ENCODE peak calls at places on chromosome 11, in six cellular contexts. S is adrenal gland, I is spleen, Q is K562, Z is uterus, C is A549. L is an unnamed sample.

GRCh38 chr11:83691387-83692088 is 405.4 kb upstream of the CCDC90B start:
- DNase-seq in S (no peak), I (no peak), Q (no peak), Z (peak; percentile 21), C (no peak), L (no peak)

GRCh38 chr11:60919956-60920355 is 4.3 kb upstream of the TMEM132A start:
- DNase-seq in S (no peak), I (no peak), Q (no peak), Z (no peak), C (no peak), L (no peak)

GRCh38 chr11:73478737-73479347 is 102.6 kb downstream of the RELT start:
- DNase-seq in S (no peak), I (no peak), Q (peak; percentile 31), Z (no peak), C (peak; percentile 51), L (no peak)

GRCh38 chr11:55795256-55795655 is at the start of gene OR5D14:
- DNase-seq in S (no peak), I (no peak), Q (no peak), Z (no peak), C (no peak), L (no peak)

GRCh38 chr11:94832604-94833238 is 64.6 kb downstream of the AMOTL1 start:
- DNase-seq in S (no peak), I (no peak), Q (no peak), Z (no peak), C (no peak), L (no peak)

GRCh38 chr11:35746356-35747153 is 84.0 kb downstream of the TRIM44 start:
- DNase-seq in S (no peak), I (no peak), Q (no peak), Z (no peak), C (no peak), L (peak; percentile 20)

GRCh38 chr11:95150977-95151684 is 61.5 kb downstream of the ENDOD1 start:
- DNase-seq in S (peak; percentile 92), I (peak; percentile 97), Q (peak; percentile 87), Z (peak; percentile 92), C (peak; percentile 86), L (peak; percentile 98)

GRCh38 chr11:6557761-6558674 is 45.4 kb downstream of the RRP8 start:
- DNase-seq in S (no peak), I (peak; percentile 53), Q (no peak), Z (no peak), C (no peak), L (no peak)

GRCh38 chr11:57324154-57324885 is 432 bp downstream of the TNKS1BP1 start:
- DNase-seq in S (peak; percentile 62), I (peak; percentile 89), Q (peak; percentile 55), Z (peak; percentile 60), C (peak; percentile 52), L (peak; percentile 69)

GRCh38 chr11:125315088-125315740 is 150.7 kb downstream of the PKNOX2 start:
- DNase-seq in S (no peak), I (no peak), Q (no peak), Z (peak; percentile 66), C (no peak), L (no peak)

GRCh38 chr11:57883630-57884029 is 122.0 kb downstream of the CTNND1 start:
- DNase-seq in S (no peak), I (no peak), Q (no peak), Z (no peak), C (no peak), L (no peak)

GRCh38 chr11:102138677-102139076 is 28.4 kb downstream of the YAP1 start:
- DNase-seq in S (no peak), I (no peak), Q (no peak), Z (no peak), C (no peak), L (no peak)

GRCh38 chr11:74679513-74679865 is 51.7 kb downstream of the CHRDL2 start:
- DNase-seq in S (no peak), I (peak; percentile 57), Q (no peak), Z (no peak), C (no peak), L (no peak)

GRCh38 chr11:73652856-73653559 is 6.6 kb downstream of the PLEKHB1 start:
- DNase-seq in S (no peak), I (no peak), Q (no peak), Z (no peak), C (no peak), L (no peak)

GRCh38 chr11:71490044-71490730 is 36.9 kb upstream of the KRTAP5-7 start:
- DNase-seq in S (no peak), I (no peak), Q (no peak), Z (peak; percentile 8), C (no peak), L (no peak)

GRCh38 chr11:83816572-83817187 is 530.5 kb upstream of the CCDC90B start:
- DNase-seq in S (no peak), I (no peak), Q (peak; percentile 6), Z (no peak), C (peak; percentile 12), L (peak; percentile 20)

GRCh38 chr11:14054708-14055107 is 92.2 kb downstream of the SPON1 start:
- DNase-seq in S (no peak), I (no peak), Q (no peak), Z (peak; percentile 63), C (no peak), L (no peak)

GRCh38 chr11:119478711-119479285 is 55.8 kb upstream of the THY1 start:
- DNase-seq in S (no peak), I (no peak), Q (no peak), Z (no peak), C (no peak), L (no peak)

GRCh38 chr11:44709281-44709562 is 17.5 kb upstream of the TSPAN18 start:
- DNase-seq in S (peak; percentile 41), I (peak; percentile 62), Q (no peak), Z (no peak), C (no peak), L (no peak)

GRCh38 chr11:33268945-33269567 is 11.9 kb downstream of the HIPK3 start:
- DNase-seq in S (no peak), I (no peak), Q (no peak), Z (no peak), C (no peak), L (no peak)

GRCh38 chr11:128725630-128726461 is 32.0 kb downstream of the FLI1 start:
- DNase-seq in S (no peak), I (peak; percentile 80), Q (no peak), Z (no peak), C (no peak), L (no peak)

GRCh38 chr11:121391914-121392313 is 60.2 kb upstream of the SORL1 start:
- DNase-seq in S (no peak), I (no peak), Q (peak; percentile 0), Z (no peak), C (peak; percentile 39), L (peak; percentile 32)

GRCh38 chr11:112620621-112621394 is 340.4 kb upstream of the NCAM1 start:
- DNase-seq in S (no peak), I (no peak), Q (no peak), Z (no peak), C (no peak), L (no peak)

GRCh38 chr11:9137293-9138132 is 46.1 kb upstream of the SCUBE2 start:
- DNase-seq in S (peak; percentile 79), I (peak; percentile 88), Q (peak; percentile 78), Z (peak; percentile 78), C (peak; percentile 74), L (peak; percentile 53)

GRCh38 chr11:128392259-128392658 is 195.1 kb downstream of the ETS1 start:
- DNase-seq in S (no peak), I (no peak), Q (no peak), Z (no peak), C (no peak), L (no peak)

GRCh38 chr11:48049036-48049435 is 68.7 kb downstream of the PTPRJ start:
- DNase-seq in S (no peak), I (peak; percentile 28), Q (no peak), Z (no peak), C (no peak), L (no peak)

GRCh38 chr11:27976262-27976661 is 131.7 kb downstream of the KIF18A start:
- DNase-seq in S (no peak), I (no peak), Q (no peak), Z (no peak), C (no peak), L (no peak)

GRCh38 chr11:134224710-134225662 is 515 bp downstream of the VPS26B start:
- DNase-seq in S (peak; percentile 60), I (peak; percentile 93), Q (peak; percentile 68), Z (peak; percentile 39), C (peak; percentile 10), L (peak; percentile 86)
- TF ChIP-seq POLR2A in S (no peak), I (no peak), Q (no peak), Z (no peak), C (peak; percentile 56), L (peak; percentile 62)

DNA sequence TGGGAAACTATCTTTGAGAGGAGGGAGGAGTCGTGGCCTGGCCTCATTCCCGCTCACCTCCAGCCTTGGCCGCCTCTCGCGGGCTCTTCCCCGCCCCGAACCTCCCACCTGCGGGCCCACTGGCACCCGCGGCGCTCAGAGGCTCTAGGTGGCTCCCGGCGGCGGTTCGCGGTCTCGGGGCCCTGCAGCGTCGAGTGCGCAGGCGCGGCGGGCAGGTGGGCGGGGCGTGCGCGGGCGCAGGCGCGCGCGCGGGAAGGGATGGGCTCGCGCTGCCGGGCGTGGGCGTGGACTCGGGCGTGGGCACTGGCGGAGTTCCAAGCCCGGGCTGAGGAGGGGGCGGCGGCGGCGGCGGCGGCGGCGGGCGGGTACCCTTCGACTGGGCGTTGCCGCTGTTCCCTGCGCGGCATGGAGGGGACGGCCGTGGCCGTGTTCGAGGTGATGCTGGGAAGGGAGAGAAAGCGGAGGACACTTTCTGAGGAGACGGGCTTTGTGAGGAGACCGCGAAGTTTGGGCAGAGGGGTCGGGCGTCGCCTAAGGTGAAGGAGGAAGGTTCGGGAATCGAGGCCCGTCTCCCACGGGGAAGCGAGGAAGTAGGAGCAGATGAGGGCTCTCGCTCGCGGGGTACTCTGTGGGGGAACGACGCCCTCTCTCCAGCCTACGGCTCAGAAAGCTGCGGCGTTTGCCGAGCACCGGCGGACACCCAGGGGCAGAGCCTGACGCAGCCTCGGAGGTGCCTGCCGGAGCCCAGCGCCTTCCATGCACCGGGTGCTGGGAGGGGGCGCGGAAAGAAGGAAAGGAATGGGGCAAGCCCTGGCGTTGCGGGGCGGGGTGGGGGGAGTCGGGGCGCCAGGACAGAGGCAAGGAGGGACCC is 15.7 kb upstream of the SPTBN2 start:
- DNase-seq in S (peak; percentile 91), I (peak; percentile 95), Q (peak; percentile 92), Z (peak; percentile 84), C (peak; percentile 83), L (peak; percentile 93)
- TF ChIP-seq POLR2A in S (no peak), I (no peak), Q (peak; percentile 85), Z (peak; percentile 79), C (peak; percentile 47), L (peak; percentile 81)

DNA sequence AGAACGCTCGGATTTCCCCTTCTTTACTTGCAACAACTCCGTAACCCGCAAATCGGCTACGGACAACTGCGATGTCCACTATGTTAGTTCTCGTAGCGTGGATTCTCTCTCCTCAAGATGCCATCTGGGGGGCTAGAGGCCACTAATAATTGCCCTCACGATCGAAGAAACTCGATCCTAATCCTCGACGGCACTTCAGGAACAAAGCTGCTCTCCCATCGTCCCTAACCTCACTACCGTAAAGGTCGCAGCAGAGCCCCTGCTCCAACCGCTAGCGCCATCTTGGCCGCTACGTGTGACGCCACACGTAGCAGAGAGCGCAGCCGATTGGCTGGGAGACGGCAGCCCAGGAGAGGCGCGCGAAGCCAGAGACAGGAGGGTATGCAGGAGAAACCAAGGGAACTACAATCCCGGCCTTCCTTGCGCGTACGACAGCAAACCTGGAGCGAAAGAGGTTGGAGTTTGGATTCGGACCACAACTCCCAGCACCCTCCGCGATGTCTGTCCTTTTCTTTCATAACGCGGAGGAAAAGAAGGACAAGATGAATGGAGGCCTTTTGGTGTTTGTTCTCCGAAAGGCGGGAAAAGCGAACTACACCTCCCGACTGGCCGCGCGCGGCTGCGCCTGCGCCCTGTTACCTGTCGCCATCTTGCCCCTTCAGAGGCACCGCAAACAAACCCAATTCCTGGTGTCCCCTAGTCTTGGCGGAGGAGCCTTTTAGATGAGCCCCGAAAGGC is at the start of gene EMSY:
- DNase-seq in S (peak; percentile 95), I (peak; percentile 98), Q (peak; percentile 98), Z (peak; percentile 94), C (peak; percentile 99), L (peak; percentile 98)
- TF ChIP-seq POLR2A in S (peak; percentile 92), I (peak; percentile 94), Q (peak; percentile 99), Z (peak; percentile 98), C (peak; percentile 97), L (peak; percentile 100)

GRCh38 chr11:11842426-11843008 is 745 bp downstream of the USP47 start:
- DNase-seq in S (peak; percentile 58), I (no peak), Q (peak; percentile 82), Z (no peak), C (peak; percentile 76), L (peak; percentile 85)
- TF ChIP-seq POLR2A in S (no peak), I (peak; percentile 62), Q (no peak), Z (peak; percentile 26), C (no peak), L (peak; percentile 75)